ENCODE peak calls at places on chromosomes 3 and 15, in five cellular contexts. One of them, this sample, is unnamed.

GRCh38 chr3:4898454-4899313 is 80.6 kb upstream of the BHLHE40 start:
- DNase-seq in HCT116: peak; percentile 18
- DNase-seq in epithelial cell of esophagus: no peak
- DNase-seq in BJ: no peak
- DNase-seq in uterus: no peak
- DNase-seq in this sample: no peak

GRCh38 chr15:68798695-68799094 is 22.0 kb downstream of the ANP32A start:
- DNase-seq in BJ: no peak
- DNase-seq in uterus: no peak
- DNase-seq in epithelial cell of esophagus: no peak
- DNase-seq in HCT116: no peak
- DNase-seq in this sample: no peak

GRCh38 chr3:120048355-120048754 is 45.9 kb downstream of the GSK3B start:
- DNase-seq in HCT116: no peak
- DNase-seq in epithelial cell of esophagus: no peak
- DNase-seq in uterus: no peak
- DNase-seq in BJ: no peak
- DNase-seq in this sample: no peak

GRCh38 chr15:90582553-90582952 is 52.8 kb downstream of the CRTC3 start:
- DNase-seq in epithelial cell of esophagus: no peak
- DNase-seq in uterus: no peak
- DNase-seq in BJ: no peak
- DNase-seq in HCT116: no peak
- DNase-seq in this sample: no peak

GRCh38 chr3:122258757-122259371 is 66.2 kb upstream of the CSTA start:
- DNase-seq in uterus: no peak
- DNase-seq in BJ: no peak
- DNase-seq in HCT116: peak; percentile 53
- DNase-seq in epithelial cell of esophagus: peak; percentile 75
- DNase-seq in this sample: peak; percentile 23

GRCh38 chr3:187976361-187976900 is 177.5 kb upstream of the LPP start:
- DNase-seq in epithelial cell of esophagus: peak; percentile 10
- DNase-seq in HCT116: no peak
- DNase-seq in uterus: no peak
- DNase-seq in BJ: no peak
- DNase-seq in this sample: no peak

GRCh38 chr3:141644931-141645330 is 93.2 kb upstream of the RNF7 start:
- DNase-seq in BJ: no peak
- DNase-seq in HCT116: peak; percentile 60
- DNase-seq in uterus: peak; percentile 35
- DNase-seq in epithelial cell of esophagus: peak; percentile 68
- DNase-seq in this sample: no peak

GRCh38 chr3:142595951-142596725 is at the start of gene PLS1:
- DNase-seq in HCT116: peak; percentile 86
- DNase-seq in uterus: peak; percentile 88
- DNase-seq in BJ: no peak
- DNase-seq in epithelial cell of esophagus: peak; percentile 92
- DNase-seq in this sample: no peak

GRCh38 chr3:111801697-111802655 is 57.1 kb upstream of the PHLDB2 start:
- DNase-seq in HCT116: no peak
- DNase-seq in BJ: peak; percentile 77
- DNase-seq in epithelial cell of esophagus: peak; percentile 95
- DNase-seq in uterus: no peak
- DNase-seq in this sample: peak; percentile 90

GRCh38 chr15:81385110-81386076 is 11.4 kb upstream of the TMC3 start:
- DNase-seq in HCT116: no peak
- DNase-seq in BJ: no peak
- DNase-seq in epithelial cell of esophagus: no peak
- DNase-seq in uterus: no peak
- DNase-seq in this sample: no peak

GRCh38 chr15:30896211-30896606 is 7.5 kb upstream of the FAN1 start:
- DNase-seq in HCT116: no peak
- DNase-seq in BJ: no peak
- DNase-seq in uterus: no peak
- DNase-seq in epithelial cell of esophagus: no peak
- DNase-seq in this sample: no peak

GRCh38 chr15:50907866-50908208 is 646 bp upstream of the AP4E1 start:
- DNase-seq in BJ: no peak
- DNase-seq in epithelial cell of esophagus: peak; percentile 39
- DNase-seq in uterus: no peak
- DNase-seq in HCT116: peak; percentile 15
- DNase-seq in this sample: no peak

GRCh38 chr3:134852893-134853351 is 57.9 kb downstream of the EPHB1 start:
- DNase-seq in epithelial cell of esophagus: no peak
- DNase-seq in HCT116: no peak
- DNase-seq in uterus: no peak
- DNase-seq in BJ: no peak
- DNase-seq in this sample: no peak

GRCh38 chr15:46892621-46893160 is 824.6 kb upstream of the SEMA6D start:
- DNase-seq in uterus: no peak
- DNase-seq in BJ: no peak
- DNase-seq in HCT116: no peak
- DNase-seq in epithelial cell of esophagus: peak; percentile 56
- DNase-seq in this sample: no peak

GRCh38 chr3:46950661-46951241 is 25.8 kb downstream of the CCDC12 start:
- DNase-seq in HCT116: no peak
- DNase-seq in BJ: no peak
- DNase-seq in uterus: no peak
- DNase-seq in epithelial cell of esophagus: no peak
- DNase-seq in this sample: no peak

GRCh38 chr15:78540955-78541743 is 905 bp downstream of the PSMA4 start:
- DNase-seq in uterus: no peak
- DNase-seq in epithelial cell of esophagus: no peak
- DNase-seq in HCT116: no peak
- DNase-seq in BJ: no peak
- DNase-seq in this sample: no peak

GRCh38 chr3:148173836-148174235 is 523.9 kb upstream of the AGTR1 start:
- DNase-seq in epithelial cell of esophagus: no peak
- DNase-seq in uterus: no peak
- DNase-seq in BJ: no peak
- DNase-seq in HCT116: no peak
- DNase-seq in this sample: peak; percentile 43

GRCh38 chr3:16675805-16676204 is 70.6 kb upstream of the DAZL start:
- DNase-seq in epithelial cell of esophagus: no peak
- DNase-seq in HCT116: no peak
- DNase-seq in uterus: no peak
- DNase-seq in BJ: no peak
- DNase-seq in this sample: no peak

GRCh38 chr15:86915811-86916331 is 836.2 kb downstream of the AGBL1 start:
- DNase-seq in BJ: no peak
- DNase-seq in epithelial cell of esophagus: peak; percentile 70
- DNase-seq in uterus: peak; percentile 28
- DNase-seq in HCT116: no peak
- DNase-seq in this sample: peak; percentile 0

GRCh38 chr15:68354923-68355322 is 77.0 kb downstream of the ITGA11 start:
- DNase-seq in HCT116: peak; percentile 64
- DNase-seq in BJ: peak; percentile 77
- DNase-seq in uterus: peak; percentile 66
- DNase-seq in epithelial cell of esophagus: peak; percentile 74
- DNase-seq in this sample: peak; percentile 92

GRCh38 chr15:58666957-58667356 is 82.5 kb downstream of the ADAM10 start:
- DNase-seq in BJ: no peak
- DNase-seq in HCT116: no peak
- DNase-seq in epithelial cell of esophagus: peak; percentile 33
- DNase-seq in uterus: no peak
- DNase-seq in this sample: no peak

GRCh38 chr3:150352931-150353330 is 55.2 kb upstream of the TSC22D2 start:
- DNase-seq in HCT116: no peak
- DNase-seq in uterus: no peak
- DNase-seq in epithelial cell of esophagus: no peak
- DNase-seq in BJ: no peak
- DNase-seq in this sample: no peak

GRCh38 chr3:27714101-27714526 is 8.0 kb downstream of the EOMES start:
- DNase-seq in epithelial cell of esophagus: no peak
- DNase-seq in BJ: no peak
- DNase-seq in HCT116: no peak
- DNase-seq in uterus: no peak
- DNase-seq in this sample: no peak

GRCh38 chr3:27715454-27715806 is 6.7 kb downstream of the EOMES start:
- DNase-seq in uterus: no peak
- DNase-seq in epithelial cell of esophagus: no peak
- DNase-seq in HCT116: no peak
- DNase-seq in BJ: no peak
- DNase-seq in this sample: no peak

GRCh38 chr3:27713435-27713880 is 8.7 kb downstream of the EOMES start:
- DNase-seq in BJ: no peak
- DNase-seq in epithelial cell of esophagus: no peak
- DNase-seq in HCT116: no peak
- DNase-seq in uterus: no peak
- DNase-seq in this sample: no peak

GRCh38 chr3:27715863-27716262 is 6.3 kb downstream of the EOMES start:
- DNase-seq in BJ: no peak
- DNase-seq in HCT116: no peak
- DNase-seq in epithelial cell of esophagus: no peak
- DNase-seq in uterus: no peak
- DNase-seq in this sample: no peak

GRCh38 chr3:27714692-27715453 is 7.2 kb downstream of the EOMES start:
- DNase-seq in BJ: no peak
- DNase-seq in uterus: no peak
- DNase-seq in epithelial cell of esophagus: peak; percentile 62
- DNase-seq in HCT116: no peak
- DNase-seq in this sample: no peak
- H3K4me3 ChIP-seq in BJ: no peak overlapping the region
- H3K4me3 ChIP-seq in uterus: no peak overlapping the region
- H3K4me3 ChIP-seq in epithelial cell of esophagus: no peak overlapping the region
- H3K4me3 ChIP-seq in HCT116: no peak overlapping the region
- H3K4me3 ChIP-seq in this sample: peak overlapping the region; percentile 19

DNA sequence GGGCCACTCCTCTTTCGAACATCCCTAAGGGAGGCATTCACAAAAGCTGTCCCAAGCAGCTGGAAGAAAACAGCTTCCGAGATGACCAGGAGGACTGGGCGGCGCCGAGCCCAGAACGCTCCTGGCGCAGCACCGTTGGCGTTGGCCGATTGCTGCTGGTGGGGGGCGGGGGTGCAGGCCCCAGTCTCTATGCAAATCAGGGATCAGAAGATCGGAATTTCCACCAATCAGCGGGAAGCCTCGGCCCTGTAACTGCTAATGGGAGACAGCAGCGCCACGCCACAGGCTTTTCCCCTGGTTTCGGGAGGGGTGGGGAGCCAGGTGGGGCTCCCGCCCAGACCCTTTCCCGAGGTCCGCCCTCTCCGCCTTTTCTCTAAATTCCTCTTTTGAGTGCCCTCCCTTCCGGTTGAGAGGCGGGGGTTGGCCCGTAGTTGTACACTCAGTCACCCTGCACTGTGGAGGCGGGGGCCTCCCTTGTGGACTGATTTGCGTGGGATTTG is 27.0 kb downstream of the HMCES start:
- DNase-seq in BJ: peak; percentile 80
- DNase-seq in uterus: peak; percentile 90
- DNase-seq in epithelial cell of esophagus: peak; percentile 92
- DNase-seq in HCT116: no peak
- DNase-seq in this sample: peak; percentile 69
- H3K4me3 ChIP-seq in BJ: peak overlapping the region; percentile 7
- H3K4me3 ChIP-seq in uterus: peak overlapping the region; percentile 20
- H3K4me3 ChIP-seq in epithelial cell of esophagus: peak overlapping the region; percentile 3
- H3K4me3 ChIP-seq in HCT116: no peak overlapping the region
- H3K4me3 ChIP-seq in this sample: peak overlapping the region; percentile 31

GRCh38 chr3:107880702-107881101 is 210.1 kb downstream of the CD47 start:
- DNase-seq in epithelial cell of esophagus: no peak
- DNase-seq in BJ: no peak
- DNase-seq in uterus: no peak
- DNase-seq in HCT116: no peak
- DNase-seq in this sample: no peak
- H3K4me3 ChIP-seq in epithelial cell of esophagus: no peak overlapping the region
- H3K4me3 ChIP-seq in BJ: no peak overlapping the region
- H3K4me3 ChIP-seq in uterus: no peak overlapping the region
- H3K4me3 ChIP-seq in HCT116: no peak overlapping the region
- H3K4me3 ChIP-seq in this sample: no peak overlapping the region

GRCh38 chr3:127212231-127212630 is 19.3 kb downstream of the PRR23E start:
- DNase-seq in BJ: no peak
- DNase-seq in uterus: no peak
- DNase-seq in epithelial cell of esophagus: no peak
- DNase-seq in HCT116: no peak
- DNase-seq in this sample: no peak
- H3K4me3 ChIP-seq in BJ: no peak overlapping the region
- H3K4me3 ChIP-seq in uterus: no peak overlapping the region
- H3K4me3 ChIP-seq in epithelial cell of esophagus: no peak overlapping the region
- H3K4me3 ChIP-seq in HCT116: no peak overlapping the region
- H3K4me3 ChIP-seq in this sample: no peak overlapping the region

GRCh38 chr3:541328-541727 is 344.8 kb downstream of the CHL1 start:
- DNase-seq in uterus: peak; percentile 30
- DNase-seq in BJ: no peak
- DNase-seq in epithelial cell of esophagus: no peak
- DNase-seq in HCT116: no peak
- DNase-seq in this sample: no peak

GRCh38 chr3:536417-536813 is 339.9 kb downstream of the CHL1 start:
- DNase-seq in BJ: no peak
- DNase-seq in uterus: no peak
- DNase-seq in HCT116: no peak
- DNase-seq in epithelial cell of esophagus: no peak
- DNase-seq in this sample: no peak

DNA sequence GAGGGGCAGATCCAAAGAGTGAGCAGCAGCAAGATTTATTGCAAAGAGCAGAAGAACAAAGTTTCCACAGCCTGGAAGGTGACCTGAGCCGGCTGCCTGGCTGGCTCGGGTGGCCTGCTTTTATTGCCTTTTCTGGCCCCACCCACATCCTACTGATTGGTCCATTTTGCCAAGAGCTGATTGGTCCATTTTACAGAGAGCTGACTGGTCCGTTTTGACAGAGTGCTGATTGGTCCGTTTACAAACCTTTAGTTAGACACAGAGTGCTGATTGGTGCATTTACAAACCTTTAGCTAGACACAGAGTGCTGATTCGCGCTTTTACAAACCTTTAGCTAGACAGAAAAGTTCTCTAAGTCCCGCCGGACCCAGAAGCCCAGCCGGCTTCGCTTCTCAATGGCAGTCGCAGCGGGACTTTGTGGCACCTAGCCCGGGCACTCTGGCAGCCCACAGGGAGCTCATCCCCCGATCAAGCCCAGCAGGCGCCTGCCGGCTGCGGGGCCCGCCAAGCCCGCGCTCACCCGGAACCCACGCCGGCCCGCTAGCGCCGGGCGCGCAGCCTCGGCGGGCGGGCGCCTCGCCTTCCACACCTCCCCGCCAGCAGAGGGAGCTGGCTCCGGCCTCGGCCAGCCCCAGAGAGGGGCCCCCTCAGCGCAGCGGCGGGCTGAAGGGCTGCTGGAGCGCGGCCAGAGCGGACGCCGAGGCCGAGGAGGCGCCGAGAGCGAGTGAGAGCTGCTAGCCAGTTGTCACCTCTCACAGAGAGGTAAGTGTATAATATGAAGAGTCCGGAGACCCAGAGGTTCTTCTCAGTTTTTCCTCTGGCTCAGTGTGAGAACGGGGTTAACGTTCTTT is 339.2 kb downstream of the CHL1 start:
- DNase-seq in epithelial cell of esophagus: peak; percentile 45
- DNase-seq in uterus: peak; percentile 16
- DNase-seq in HCT116: no peak
- DNase-seq in BJ: no peak
- DNase-seq in this sample: no peak
- H3K4me3 ChIP-seq in epithelial cell of esophagus: peak overlapping the region; percentile 69
- H3K4me3 ChIP-seq in uterus: peak overlapping the region; percentile 15
- H3K4me3 ChIP-seq in HCT116: no peak overlapping the region
- H3K4me3 ChIP-seq in BJ: peak overlapping the region; percentile 11
- H3K4me3 ChIP-seq in this sample: peak overlapping the region; percentile 52

This sample was measured in skeletal muscle cell.